ENCODE peak calls at places on chromosomes 16 and 17, in six cellular contexts. One of them, this sample, is unnamed.

GRCh38 chr16:28876973-28877641 is 1.2 kb upstream of the ATP2A1 start:
- DNase-seq in GM04504: no peak
- DNase-seq in activated naive CD4-positive, alpha-beta T cell: no peak
- DNase-seq in NCI-H1436: no peak
- DNase-seq in mucosa of gallbladder: no peak
- DNase-seq in activated CD4-positive, alpha-beta memory T cell treated with anti-CD3 and anti-CD28 coated beads for 36 hours: no peak
- DNase-seq in this sample: no peak

GRCh38 chr17:68627956-68628355 is 26.8 kb upstream of the FAM20A start:
- DNase-seq in GM04504: no peak
- DNase-seq in activated naive CD4-positive, alpha-beta T cell: no peak
- DNase-seq in NCI-H1436: no peak
- DNase-seq in mucosa of gallbladder: peak; percentile 11
- DNase-seq in activated CD4-positive, alpha-beta memory T cell treated with anti-CD3 and anti-CD28 coated beads for 36 hours: no peak
- DNase-seq in this sample: no peak

GRCh38 chr17:1590031-1590746 is 27.6 kb upstream of the PITPNA start:
- DNase-seq in GM04504: peak; percentile 66
- DNase-seq in activated naive CD4-positive, alpha-beta T cell: no peak
- DNase-seq in NCI-H1436: no peak
- DNase-seq in mucosa of gallbladder: peak; percentile 55
- DNase-seq in activated CD4-positive, alpha-beta memory T cell treated with anti-CD3 and anti-CD28 coated beads for 36 hours: peak; percentile 62
- DNase-seq in this sample: no peak

GRCh38 chr17:28726396-28726911 is 421 bp upstream of the TLCD1 start:
- DNase-seq in GM04504: no peak
- DNase-seq in activated naive CD4-positive, alpha-beta T cell: peak; percentile 67
- DNase-seq in NCI-H1436: peak; percentile 61
- DNase-seq in mucosa of gallbladder: peak; percentile 36
- DNase-seq in activated CD4-positive, alpha-beta memory T cell treated with anti-CD3 and anti-CD28 coated beads for 36 hours: peak; percentile 86
- DNase-seq in this sample: peak; percentile 56

GRCh38 chr16:83715217-83715920 is 92.4 kb upstream of the HSBP1 start:
- DNase-seq in GM04504: no peak
- DNase-seq in activated naive CD4-positive, alpha-beta T cell: no peak
- DNase-seq in NCI-H1436: no peak
- DNase-seq in mucosa of gallbladder: no peak
- DNase-seq in activated CD4-positive, alpha-beta memory T cell treated with anti-CD3 and anti-CD28 coated beads for 36 hours: no peak
- DNase-seq in this sample: peak; percentile 62

GRCh38 chr17:9355841-9356240 is 219.8 kb downstream of the STX8 start:
- DNase-seq in GM04504: no peak
- DNase-seq in activated naive CD4-positive, alpha-beta T cell: no peak
- DNase-seq in NCI-H1436: no peak
- DNase-seq in mucosa of gallbladder: no peak
- DNase-seq in activated CD4-positive, alpha-beta memory T cell treated with anti-CD3 and anti-CD28 coated beads for 36 hours: no peak
- DNase-seq in this sample: no peak

GRCh38 chr17:17682293-17682736 is 1.1 kb downstream of the RAI1 start:
- DNase-seq in GM04504: no peak
- DNase-seq in activated naive CD4-positive, alpha-beta T cell: no peak
- DNase-seq in NCI-H1436: no peak
- DNase-seq in mucosa of gallbladder: peak; percentile 38
- DNase-seq in activated CD4-positive, alpha-beta memory T cell treated with anti-CD3 and anti-CD28 coated beads for 36 hours: peak; percentile 69
- DNase-seq in this sample: peak; percentile 22

GRCh38 chr17:7673239-7673638 is 14.1 kb downstream of the TP53 start:
- DNase-seq in GM04504: no peak
- DNase-seq in activated naive CD4-positive, alpha-beta T cell: no peak
- DNase-seq in NCI-H1436: no peak
- DNase-seq in mucosa of gallbladder: no peak
- DNase-seq in activated CD4-positive, alpha-beta memory T cell treated with anti-CD3 and anti-CD28 coated beads for 36 hours: peak; percentile 68
- DNase-seq in this sample: no peak

GRCh38 chr16:83344014-83344413 is 463.8 kb upstream of the HSBP1 start:
- DNase-seq in GM04504: peak; percentile 89
- DNase-seq in activated naive CD4-positive, alpha-beta T cell: no peak
- DNase-seq in NCI-H1436: no peak
- DNase-seq in mucosa of gallbladder: no peak
- DNase-seq in activated CD4-positive, alpha-beta memory T cell treated with anti-CD3 and anti-CD28 coated beads for 36 hours: no peak
- DNase-seq in this sample: no peak

GRCh38 chr16:81265658-81266451 is 27.4 kb downstream of the BCO1 start:
- DNase-seq in GM04504: peak; percentile 40
- DNase-seq in activated naive CD4-positive, alpha-beta T cell: no peak
- DNase-seq in NCI-H1436: peak; percentile 38
- DNase-seq in mucosa of gallbladder: peak; percentile 87
- DNase-seq in activated CD4-positive, alpha-beta memory T cell treated with anti-CD3 and anti-CD28 coated beads for 36 hours: no peak
- DNase-seq in this sample: no peak

GRCh38 chr17:75049057-75049456 is 2.0 kb downstream of the KCTD2 start:
- DNase-seq in GM04504: no peak
- DNase-seq in activated naive CD4-positive, alpha-beta T cell: no peak
- DNase-seq in NCI-H1436: no peak
- DNase-seq in mucosa of gallbladder: no peak
- DNase-seq in activated CD4-positive, alpha-beta memory T cell treated with anti-CD3 and anti-CD28 coated beads for 36 hours: no peak
- DNase-seq in this sample: no peak

GRCh38 chr17:55348749-55349354 is 72.8 kb downstream of the MMD start:
- DNase-seq in GM04504: peak; percentile 12
- DNase-seq in activated naive CD4-positive, alpha-beta T cell: no peak
- DNase-seq in NCI-H1436: peak; percentile 56
- DNase-seq in mucosa of gallbladder: peak; percentile 50
- DNase-seq in activated CD4-positive, alpha-beta memory T cell treated with anti-CD3 and anti-CD28 coated beads for 36 hours: peak; percentile 58
- DNase-seq in this sample: peak; percentile 17

GRCh38 chr16:23432176-23433128 is 20.5 kb downstream of the COG7 start:
- DNase-seq in GM04504: no peak
- DNase-seq in activated naive CD4-positive, alpha-beta T cell: no peak
- DNase-seq in NCI-H1436: no peak
- DNase-seq in mucosa of gallbladder: no peak
- DNase-seq in activated CD4-positive, alpha-beta memory T cell treated with anti-CD3 and anti-CD28 coated beads for 36 hours: no peak
- DNase-seq in this sample: no peak

GRCh38 chr17:46193246-46193625 is at the start of gene KANSL1:
- DNase-seq in GM04504: peak; percentile 86
- DNase-seq in activated naive CD4-positive, alpha-beta T cell: peak; percentile 75
- DNase-seq in NCI-H1436: peak; percentile 97
- DNase-seq in mucosa of gallbladder: peak; percentile 92
- DNase-seq in activated CD4-positive, alpha-beta memory T cell treated with anti-CD3 and anti-CD28 coated beads for 36 hours: peak; percentile 93
- DNase-seq in this sample: peak; percentile 92

GRCh38 chr16:85902366-85903155 is 3.6 kb downstream of the IRF8 start:
- DNase-seq in GM04504: no peak
- DNase-seq in activated naive CD4-positive, alpha-beta T cell: no peak
- DNase-seq in NCI-H1436: no peak
- DNase-seq in mucosa of gallbladder: no peak
- DNase-seq in activated CD4-positive, alpha-beta memory T cell treated with anti-CD3 and anti-CD28 coated beads for 36 hours: peak; percentile 79
- DNase-seq in this sample: no peak

GRCh38 chr17:29172589-29172988 is 7.6 kb downstream of the MYO18A start:
- DNase-seq in GM04504: no peak
- DNase-seq in activated naive CD4-positive, alpha-beta T cell: no peak
- DNase-seq in NCI-H1436: no peak
- DNase-seq in mucosa of gallbladder: no peak
- DNase-seq in activated CD4-positive, alpha-beta memory T cell treated with anti-CD3 and anti-CD28 coated beads for 36 hours: no peak
- DNase-seq in this sample: no peak

GRCh38 chr16:86794216-86794864 is 216.0 kb downstream of the FOXL1 start:
- DNase-seq in GM04504: no peak
- DNase-seq in activated naive CD4-positive, alpha-beta T cell: no peak
- DNase-seq in NCI-H1436: no peak
- DNase-seq in mucosa of gallbladder: no peak
- DNase-seq in activated CD4-positive, alpha-beta memory T cell treated with anti-CD3 and anti-CD28 coated beads for 36 hours: no peak
- DNase-seq in this sample: no peak

GRCh38 chr17:45719335-45720071 is 64.6 kb upstream of the CRHR1 start:
- DNase-seq in GM04504: peak; percentile 57
- DNase-seq in activated naive CD4-positive, alpha-beta T cell: no peak
- DNase-seq in NCI-H1436: no peak
- DNase-seq in mucosa of gallbladder: no peak
- DNase-seq in activated CD4-positive, alpha-beta memory T cell treated with anti-CD3 and anti-CD28 coated beads for 36 hours: no peak
- DNase-seq in this sample: no peak

This sample was measured in NCI-H1105.